ENCODE peak calls at places on chromosomes 16 and 17, in six cellular contexts. F is RPMI8226, X is COR-L47, P is PC-9, U is ecto neural progenitor cell, W is germinal center. H is an unnamed sample.

GRCh38 chr16:4309102-4309832 is 6.6 kb upstream of the GLIS2 start:
- DNase-seq in U (no peak), X (no peak), W (no peak), P (no peak), F (no peak), H (no peak)

GRCh38 chr16:54077412-54077821 is 209.2 kb downstream of the IRX3 start:
- DNase-seq in F (no peak), X (no peak), U (no peak), W (no peak), P (peak; percentile 73), H (no peak)

GRCh38 chr17:82902972-82903874 is 63.4 kb upstream of the ZNF750 start:
- DNase-seq in U (no peak), X (no peak), F (no peak), P (no peak), W (no peak), H (no peak)

GRCh38 chr16:89842471-89843408 is 14.5 kb downstream of the SPIRE2 start:
- DNase-seq in X (no peak), U (no peak), F (no peak), W (no peak), P (no peak), H (peak; percentile 87)

GRCh38 chr16:67150833-67151396 is at the start of gene B3GNT9:
- DNase-seq in P (no peak), W (peak; percentile 57), F (peak; percentile 80), X (peak; percentile 65), U (no peak), H (peak; percentile 56)

GRCh38 chr16:69145658-69146057 is 13.2 kb downstream of the UTP4 start:
- DNase-seq in U (no peak), F (no peak), W (no peak), P (no peak), X (no peak), H (no peak)

GRCh38 chr17:44522883-44523671 is 19.9 kb upstream of the GPATCH8 start:
- DNase-seq in F (peak; percentile 73), P (no peak), X (peak; percentile 77), U (peak; percentile 74), W (peak; percentile 56), H (peak; percentile 82)

GRCh38 chr17:41530062-41531048 is 2.2 kb upstream of the KRT19 start:
- DNase-seq in P (peak; percentile 99), U (no peak), X (no peak), W (no peak), F (no peak), H (peak; percentile 85)

GRCh38 chr16:87404764-87405625 is 12.9 kb downstream of the MAP1LC3B start:
- DNase-seq in W (no peak), F (no peak), P (no peak), X (no peak), U (no peak), H (no peak)

GRCh38 chr17:59093702-59094231 is 12.9 kb downstream of the TRIM37 start:
- DNase-seq in F (no peak), X (no peak), U (no peak), P (peak; percentile 84), W (no peak), H (peak; percentile 15)

GRCh38 chr17:78132086-78132676 is 1.6 kb downstream of the TMC8 start:
- DNase-seq in U (no peak), F (peak; percentile 86), X (no peak), W (peak; percentile 85), P (peak; percentile 62), H (no peak)

GRCh38 chr16:4537376-4538066 is 1.1 kb downstream of the CDIP1 start:
- DNase-seq in U (peak; percentile 66), X (no peak), F (peak; percentile 39), P (no peak), W (no peak), H (no peak)

GRCh38 chr16:77059441-77059840 is 131.5 kb upstream of the MON1B start:
- DNase-seq in U (no peak), X (peak; percentile 60), P (no peak), F (no peak), W (no peak), H (no peak)

GRCh38 chr16:89308391-89309333 is 91.2 kb downstream of the ZNF778 start:
- DNase-seq in X (no peak), P (no peak), W (peak; percentile 62), U (no peak), F (no peak), H (no peak)

GRCh38 chr17:70208825-70209555 is 39.7 kb downstream of the KCNJ2 start:
- DNase-seq in X (no peak), W (no peak), P (no peak), U (no peak), F (no peak), H (no peak)

H was measured in HepG2.